ENCODE peak calls at places on chromosomes 6 and 20, in eight cellular contexts. M is A549, O is GM23338, D is HCT116, Y is prostate gland, V is neural progenitor cell, H is astrocyte, I is MM.1S. T is an unnamed sample.
A peak's percentile ranks its signal among the peaks of the same experiment; 100 is the strongest.

GRCh38 chr6:79230149-79230548 is 4.3 kb downstream of the HMGN3 start:
- DNase-seq in H (no peak), O (no peak), I (no peak), Y (no peak), V (no peak), D (no peak), M (no peak), T (no peak)

GRCh38 chr6:113574147-113574546 is 283.0 kb upstream of the MARCKS start:
- DNase-seq in V (no peak), M (no peak), H (no peak), Y (no peak), O (no peak), D (no peak), I (no peak), T (no peak)

GRCh38 chr6:150670311-150670710 is 70.6 kb downstream of the PLEKHG1 start:
- DNase-seq in H (no peak), Y (no peak), I (no peak), V (no peak), D (no peak), M (no peak), O (no peak), T (no peak)

GRCh38 chr6:124924333-124924759 is 37.9 kb upstream of the RNF217 start:
- DNase-seq in Y (no peak), H (peak; percentile 31), D (no peak), O (no peak), V (no peak), M (peak; percentile 13), I (no peak), T (no peak)

GRCh38 chr20:53806683-53807401 is 213.2 kb upstream of the ZNF217 start:
- DNase-seq in M (no peak), Y (no peak), V (no peak), D (no peak), H (no peak), O (peak; percentile 44), I (no peak), T (no peak)

GRCh38 chr6:92710048-92710447 is 709.3 kb downstream of the EPHA7 start:
- DNase-seq in Y (no peak), I (peak; percentile 80), O (no peak), D (no peak), H (no peak), V (no peak), M (no peak), T (no peak)

GRCh38 chr6:52155791-52156576 is 30.2 kb upstream of the IL17A start:
- DNase-seq in D (no peak), O (peak; percentile 51), H (peak; percentile 7), M (no peak), V (no peak), I (peak; percentile 98), Y (no peak), T (peak; percentile 76)

GRCh38 chr20:50115591-50116367 is 2.8 kb upstream of the UBE2V1 start:
- DNase-seq in H (peak; percentile 93), O (peak; percentile 98), Y (peak; percentile 98), I (peak; percentile 94), D (peak; percentile 90), M (peak; percentile 96), V (peak; percentile 97), T (peak; percentile 91)

GRCh38 chr6:38773338-38773737 is 58.2 kb downstream of the DNAH8 start:
- DNase-seq in V (peak; percentile 59), I (peak; percentile 24), H (no peak), Y (no peak), O (peak; percentile 87), D (peak; percentile 47), M (peak; percentile 24), T (peak; percentile 41)

GRCh38 chr6:169895000-169895759 is 143.8 kb downstream of the ERMARD start:
- DNase-seq in I (no peak), M (no peak), O (no peak), V (no peak), Y (no peak), H (no peak), D (no peak), T (no peak)

GRCh38 chr20:16392346-16392745 is 180.9 kb downstream of the KIF16B start:
- DNase-seq in M (no peak), H (no peak), O (no peak), D (no peak), I (no peak), V (no peak), Y (no peak), T (no peak)

GRCh38 chr20:61980647-61981583 is 84.8 kb downstream of the TAF4 start:
- DNase-seq in I (peak; percentile 8), V (peak; percentile 60), M (peak; percentile 65), H (no peak), O (peak; percentile 56), Y (no peak), D (peak; percentile 3), T (no peak)

GRCh38 chr20:48682529-48683385 is 145.0 kb downstream of the PREX1 start:
- DNase-seq in Y (peak; percentile 80), H (peak; percentile 90), M (no peak), O (peak; percentile 79), V (peak; percentile 84), I (peak; percentile 69), D (no peak), T (peak; percentile 32)

GRCh38 chr6:157650261-157650640 is 172.8 kb upstream of the SNX9 start:
- DNase-seq in O (no peak), V (no peak), M (no peak), H (no peak), D (no peak), I (no peak), Y (no peak), T (no peak)

GRCh38 chr20:53159144-53159543 is 187.0 kb downstream of the TSHZ2 start:
- DNase-seq in V (no peak), M (no peak), I (no peak), Y (no peak), D (no peak), H (no peak), O (no peak), T (no peak)

GRCh38 chr6:17311595-17312311 is 30.6 kb downstream of the RBM24 start:
- DNase-seq in D (no peak), V (peak; percentile 9), I (no peak), M (peak; percentile 87), H (no peak), O (no peak), Y (no peak), T (no peak)

GRCh38 chr6:5514353-5514752 is 253.0 kb downstream of the FARS2 start:
- DNase-seq in I (no peak), Y (no peak), D (no peak), H (no peak), M (no peak), O (no peak), V (no peak), T (no peak)

GRCh38 chr6:20403080-20403765 is 1.5 kb downstream of the E2F3 start:
- DNase-seq in D (peak; percentile 80), M (peak; percentile 91), O (peak; percentile 89), V (peak; percentile 90), I (peak; percentile 92), H (peak; percentile 60), Y (peak; percentile 82), T (peak; percentile 88)

GRCh38 chr6:157905590-157906337 is 75.9 kb upstream of the SYNJ2 start:
- DNase-seq in V (peak; percentile 41), O (peak; percentile 57), Y (peak; percentile 14), H (no peak), I (no peak), D (no peak), M (no peak), T (no peak)

GRCh38 chr6:111812080-111813038 is 60.9 kb downstream of the FYN start:
- DNase-seq in V (no peak), I (no peak), O (no peak), D (no peak), M (no peak), H (peak; percentile 66), Y (no peak), T (peak; percentile 65)

GRCh38 chr6:41642960-41643898 is 5.0 kb downstream of the MDFI start:
- DNase-seq in M (no peak), Y (no peak), I (no peak), O (no peak), V (no peak), H (no peak), D (no peak), T (no peak)

GRCh38 chr20:15475483-15475882 is 1097.8 kb downstream of the KIF16B start:
- DNase-seq in O (no peak), Y (peak; percentile 46), M (no peak), I (peak; percentile 63), H (no peak), V (no peak), D (no peak), T (peak; percentile 43)

GRCh38 chr20:7031222-7031621 is 263.7 kb downstream of the BMP2 start:
- DNase-seq in I (peak; percentile 9), Y (no peak), H (no peak), M (no peak), V (peak; percentile 2), D (no peak), O (peak; percentile 53), T (no peak)

GRCh38 chr6:42239736-42240375 is 22.2 kb upstream of the MRPS10 start:
- DNase-seq in V (no peak), M (no peak), O (no peak), D (no peak), I (no peak), Y (no peak), H (peak; percentile 60), T (peak; percentile 81)

DNA sequence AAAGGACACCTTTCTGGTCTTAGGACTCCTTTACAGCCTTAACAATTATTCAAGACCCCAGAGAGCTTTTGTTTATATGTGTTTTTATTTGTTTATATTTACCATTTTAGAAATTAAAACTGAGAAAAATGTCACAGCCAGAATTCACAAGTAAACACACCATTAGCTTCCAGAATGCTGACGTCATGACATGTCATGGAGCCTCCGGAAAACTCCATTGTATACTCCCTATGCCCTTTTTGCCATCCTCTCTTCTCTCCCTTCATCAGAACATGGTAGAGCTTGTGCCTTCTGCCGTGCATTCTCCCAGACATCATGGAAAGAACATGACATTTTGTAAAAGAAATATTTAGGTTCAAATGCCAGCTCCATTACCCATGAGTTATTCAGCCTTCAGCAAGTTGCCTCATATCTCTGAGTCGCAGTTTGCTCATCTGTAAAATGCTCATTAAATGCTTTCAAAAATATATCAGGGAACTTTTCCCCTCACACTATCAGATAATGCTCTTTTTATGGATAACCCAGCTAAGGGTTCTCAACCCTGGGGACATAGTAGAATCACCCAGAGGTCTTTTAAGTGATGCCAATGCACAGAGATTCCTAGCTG is 27.8 kb downstream of the TNFAIP3 start:
- DNase-seq in D (no peak), I (no peak), O (no peak), H (peak; percentile 41), Y (no peak), V (no peak), M (no peak), T (peak; percentile 63)
- H3K4me1 ChIP-seq in D (peaks cover 22% of the 10 kb centered on the region), I (peaks cover 27% of the 10 kb centered on the region), O (no peaks in the 10 kb centered on the region), H (peaks cover 5% of the 10 kb centered on the region), Y (no peaks in the 10 kb centered on the region), V (no peaks in the 10 kb centered on the region), M (no peaks in the 10 kb centered on the region), T (peaks cover 34% of the 10 kb centered on the region)

GRCh38 chr20:44745560-44746366 is at the start of gene KCNK15:
- DNase-seq in H (no peak), I (no peak), M (no peak), D (no peak), V (peak; percentile 68), Y (no peak), O (peak; percentile 73), T (peak; percentile 35)
- H3K4me3 ChIP-seq in H (peak within 1 kb of the TSS; percentile 43), I (peak within 1 kb of the TSS; percentile 50), M (peak within 1 kb of the TSS; percentile 48), D (no peak within 1 kb of the TSS), V (peak within 1 kb of the TSS; percentile 52), Y (peak within 1 kb of the TSS; percentile 32), O (peak within 1 kb of the TSS; percentile 83), T (peak within 1 kb of the TSS; percentile 40)

GRCh38 chr6:2557181-2557720 is 193.5 kb downstream of the MYLK4 start:
- DNase-seq in D (no peak), I (no peak), V (no peak), O (no peak), M (no peak), Y (no peak), H (no peak), T (no peak)
- H3K4me1 ChIP-seq in D (no peaks in the 10 kb centered on the region), I (no peaks in the 10 kb centered on the region), V (peaks cover 21% of the 10 kb centered on the region), O (no peaks in the 10 kb centered on the region), M (no peaks in the 10 kb centered on the region), Y (no peaks in the 10 kb centered on the region), H (no peaks in the 10 kb centered on the region), T (no peaks in the 10 kb centered on the region)

GRCh38 chr6:1895721-1896120 is 286.0 kb downstream of the FOXC1 start:
- DNase-seq in V (no peak), H (peak; percentile 56), Y (no peak), D (no peak), M (no peak), O (no peak), I (no peak), T (no peak)
- H3K4me3 ChIP-seq in V (no peak overlapping the region), H (no peak overlapping the region), Y (no peak overlapping the region), D (no peak overlapping the region), M (no peak overlapping the region), O (no peak overlapping the region), I (no peak overlapping the region), T (no peak overlapping the region)

T was measured in mammary epithelial cell.